ENCODE peak calls at places on chromosomes 16 and 17, in five cellular contexts. E is HCT116, J is GM23338, H is PC-9, S is GM23248. O is an unnamed sample.

GRCh38 chr17:37513711-37514110 is 24.0 kb downstream of the DUSP14 start:
- DNase-seq in E (no peak), J (no peak), H (no peak), S (no peak), O (no peak)

GRCh38 chr17:66644311-66644710 is 190.6 kb upstream of the CACNG5 start:
- DNase-seq in E (no peak), J (no peak), H (no peak), S (no peak), O (no peak)

GRCh38 chr17:9522074-9522473 is 53.5 kb downstream of the STX8 start:
- DNase-seq in E (no peak), J (peak; percentile 72), H (peak; percentile 17), S (peak; percentile 80), O (peak; percentile 54)

GRCh38 chr16:630815-631405 is at the start of gene WFIKKN1:
- DNase-seq in E (no peak), J (peak; percentile 78), H (peak; percentile 87), S (peak; percentile 26), O (no peak)

GRCh38 chr17:6713130-6713917 is at the start of gene SLC13A5:
- DNase-seq in E (no peak), J (peak; percentile 91), H (peak; percentile 43), S (peak; percentile 59), O (no peak)

GRCh38 chr16:51522902-51523301 is 371.8 kb upstream of the SALL1 start:
- DNase-seq in E (no peak), J (no peak), H (no peak), S (no peak), O (no peak)

GRCh38 chr17:78174870-78175642 is 6.7 kb downstream of the SYNGR2 start:
- DNase-seq in E (no peak), J (peak; percentile 83), H (no peak), S (no peak), O (no peak)

GRCh38 chr17:61849674-61850073 is 13.7 kb downstream of the BRIP1 start:
- DNase-seq in E (no peak), J (no peak), H (no peak), S (peak; percentile 14), O (no peak)

GRCh38 chr17:58783380-58783779 is 27.7 kb downstream of the PPM1E start:
- DNase-seq in E (no peak), J (no peak), H (no peak), S (peak; percentile 6), O (peak; percentile 12)

GRCh38 chr16:3949946-3950342 is 69.4 kb upstream of the CREBBP start:
- DNase-seq in E (no peak), J (no peak), H (no peak), S (no peak), O (no peak)

GRCh38 chr16:3949287-3949686 is 68.8 kb upstream of the CREBBP start:
- DNase-seq in E (no peak), J (no peak), H (no peak), S (no peak), O (no peak)

GRCh38 chr16:3946604-3947180 is 66.2 kb upstream of the CREBBP start:
- DNase-seq in E (no peak), J (no peak), H (no peak), S (no peak), O (no peak)

GRCh38 chr16:3948378-3948995 is 68.0 kb upstream of the CREBBP start:
- DNase-seq in E (no peak), J (no peak), H (no peak), S (no peak), O (no peak)

GRCh38 chr16:3945751-3946603 is 65.5 kb upstream of the CREBBP start:
- DNase-seq in E (peak; percentile 33), J (peak; percentile 32), H (peak; percentile 86), S (peak; percentile 99), O (peak; percentile 91)
- H3K9me2 ChIP-seq in E (no peaks in the 10 kb centered on the region), J (no peaks in the 10 kb centered on the region), H (no peaks in the 10 kb centered on the region), S (no peaks in the 10 kb centered on the region), O (no peaks in the 10 kb centered on the region)

DNA sequence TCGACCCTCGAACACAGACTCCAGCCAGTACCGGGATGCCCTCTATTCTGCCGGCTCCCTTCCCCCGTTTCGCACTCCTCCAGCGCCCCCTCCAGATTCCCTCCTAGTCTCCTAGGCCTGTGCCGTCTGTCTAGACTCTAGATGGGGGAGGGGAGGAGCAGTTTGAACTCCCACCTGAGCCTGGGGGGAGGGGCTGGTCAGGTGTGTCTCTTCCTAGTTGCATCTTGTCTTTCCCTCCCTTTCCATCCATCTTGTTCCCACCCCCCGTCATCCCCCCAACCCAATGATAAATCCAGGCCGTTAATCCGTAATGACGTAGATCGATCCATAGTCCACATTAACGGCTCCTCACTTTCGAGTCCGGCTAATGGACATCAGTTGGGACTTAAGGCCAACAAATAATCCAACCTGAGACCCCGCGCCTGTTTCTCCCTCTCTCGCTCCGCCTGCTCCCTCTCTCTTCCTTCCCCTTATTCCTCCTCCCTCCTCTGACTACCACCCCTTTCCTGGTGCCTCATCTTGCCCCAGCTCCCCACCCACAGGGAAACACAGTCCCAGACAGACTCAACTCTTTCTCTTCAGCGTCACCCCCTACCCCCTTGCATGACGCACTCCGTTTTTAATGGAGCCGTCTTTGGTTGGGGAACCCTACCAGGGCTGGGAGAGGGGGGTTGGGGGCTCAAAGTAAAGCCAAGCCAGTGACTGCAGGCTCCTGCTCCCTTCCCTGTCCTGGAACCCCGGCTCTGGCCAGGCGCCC is 3.3 kb upstream of the HOXB5 start:
- DNase-seq in E (no peak), J (peak; percentile 81), H (no peak), S (peak; percentile 55), O (no peak)
- TF ChIP-seq EZH2 in E (no peak), J (peak; percentile 79), H (no peak), S (no peak), O (no peak)

GRCh38 chr17:41440531-41441033 is at the start of gene KRT38:
- DNase-seq in E (no peak), J (no peak), H (no peak), S (no peak), O (no peak)

GRCh38 chr17:41437769-41438168 is 3.0 kb downstream of the KRT38 start:
- DNase-seq in E (no peak), J (no peak), H (no peak), S (no peak), O (no peak)

GRCh38 chr17:41437254-41437653 is 3.5 kb downstream of the KRT38 start:
- DNase-seq in E (no peak), J (no peak), H (no peak), S (no peak), O (no peak)

GRCh38 chr17:41442772-41443171 is 2.0 kb upstream of the KRT38 start:
- DNase-seq in E (no peak), J (no peak), H (no peak), S (peak; percentile 84), O (peak; percentile 25)

GRCh38 chr17:41439375-41439774 is 1.4 kb downstream of the KRT38 start:
- DNase-seq in E (no peak), J (no peak), H (no peak), S (peak; percentile 23), O (no peak)
- H3K9me2 ChIP-seq in E (no peaks in the 10 kb centered on the region), J (peaks cover 11% of the 10 kb centered on the region), H (no peaks in the 10 kb centered on the region), S (no peaks in the 10 kb centered on the region), O (no peaks in the 10 kb centered on the region)

GRCh38 chr16:56673916-56674315 is 4.3 kb downstream of the MT1H start:
- DNase-seq in E (no peak), J (peak; percentile 66), H (no peak), S (peak; percentile 57), O (no peak)

GRCh38 chr16:56672761-56673536 is 3.3 kb downstream of the MT1H start:
- DNase-seq in E (no peak), J (peak; percentile 16), H (no peak), S (peak; percentile 20), O (peak; percentile 56)

GRCh38 chr16:56679078-56679730 is 3.1 kb upstream of the MT1X start:
- DNase-seq in E (no peak), J (no peak), H (no peak), S (no peak), O (no peak)

GRCh38 chr16:56677474-56677873 is 4.8 kb upstream of the MT1X start:
- DNase-seq in E (no peak), J (no peak), H (no peak), S (no peak), O (no peak)

DNA sequence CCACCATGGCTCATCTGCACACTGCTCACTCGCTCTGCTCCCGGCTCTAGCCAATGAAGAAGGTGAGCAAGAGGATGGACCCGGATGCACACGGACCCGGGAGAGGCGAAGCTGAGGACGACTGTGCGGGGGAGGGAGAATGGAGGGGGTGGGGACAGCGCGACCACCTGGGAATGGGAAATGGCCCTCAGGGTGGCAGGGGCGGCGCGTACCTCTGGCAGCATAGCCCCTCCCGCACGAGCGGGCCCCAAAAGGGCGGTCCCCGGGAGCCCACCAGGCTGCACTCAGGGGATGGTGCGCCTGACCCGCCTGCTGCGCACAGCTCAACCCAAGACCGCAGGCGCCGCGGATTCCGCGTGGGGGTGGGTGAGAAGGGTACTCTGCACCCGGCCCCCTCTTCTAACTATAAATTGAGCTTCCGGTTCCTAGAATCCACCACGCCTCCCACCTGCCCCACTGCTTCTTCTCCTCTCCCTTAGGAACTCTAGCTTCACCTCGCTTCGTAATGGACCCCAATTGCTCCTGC is 6.1 kb downstream of the MT1H start:
- DNase-seq in E (no peak), J (peak; percentile 78), H (no peak), S (no peak), O (no peak)
- TF ChIP-seq EZH2 in E (no peak), J (no peak), H (no peak), S (no peak), O (no peak)

GRCh38 chr17:44972953-44973352 is 4.8 kb upstream of the C1QL1 start:
- DNase-seq in E (no peak), J (no peak), H (peak; percentile 23), S (peak; percentile 60), O (peak; percentile 72)
- H3K9me2 ChIP-seq in E (no peaks in the 10 kb centered on the region), J (no peaks in the 10 kb centered on the region), H (no peaks in the 10 kb centered on the region), S (no peaks in the 10 kb centered on the region), O (no peaks in the 10 kb centered on the region)

GRCh38 chr17:2023692-2024571 is 1.2 kb downstream of the RTN4RL1 start:
- DNase-seq in E (peak; percentile 59), J (peak; percentile 96), H (peak; percentile 35), S (peak; percentile 58), O (peak; percentile 53)

GRCh38 chr17:2023256-2023655 is 1.9 kb downstream of the RTN4RL1 start:
- DNase-seq in E (no peak), J (no peak), H (no peak), S (no peak), O (no peak)

GRCh38 chr17:2025220-2025621 is at the start of gene RTN4RL1:
- DNase-seq in E (peak; percentile 74), J (peak; percentile 72), H (peak; percentile 51), S (peak; percentile 62), O (peak; percentile 88)

GRCh38 chr17:2025622-2026309 is 632 bp upstream of the RTN4RL1 start:
- DNase-seq in E (no peak), J (peak; percentile 78), H (peak; percentile 77), S (peak; percentile 80), O (peak; percentile 76)

GRCh38 chr17:2024572-2025219 is 438 bp downstream of the RTN4RL1 start:
- DNase-seq in E (no peak), J (peak; percentile 51), H (no peak), S (no peak), O (no peak)
- TF ChIP-seq EZH2 in E (no peak), J (peak; percentile 92), H (no peak), S (peak; percentile 83), O (no peak)

O was measured in PC-3.